ENCODE peak calls at places on chromosomes 1 and 21, in five cellular contexts. G is NB4, W is neural crest cell, U is heart right ventricle, I is vagina. N is an unnamed sample.
A peak's percentile ranks its signal among the peaks of the same experiment; 100 is the strongest.

GRCh38 chr1:10507111-10507879 is 32.5 kb downstream of the PEX14 start:
- DNase-seq in G (peak; percentile 92), W (peak; percentile 48), U (peak; percentile 49), I (no peak), N (peak; percentile 77)

GRCh38 chr1:232226197-232226681 is 403.7 kb downstream of the SIPA1L2 start:
- DNase-seq in G (peak; percentile 43), W (no peak), U (no peak), I (no peak), N (no peak)

GRCh38 chr1:115677172-115677542 is 35.4 kb downstream of the VANGL1 start:
- DNase-seq in G (peak; percentile 37), W (peak; percentile 4), U (no peak), I (no peak), N (peak; percentile 44)

GRCh38 chr1:218851601-218852000 is 322.1 kb upstream of the LYPLAL1 start:
- DNase-seq in G (no peak), W (no peak), U (no peak), I (no peak), N (no peak)

GRCh38 chr1:116503535-116504307 is 67.1 kb downstream of the CD58 start:
- DNase-seq in G (peak; percentile 74), W (no peak), U (peak; percentile 44), I (peak; percentile 77), N (peak; percentile 28)

GRCh38 chr1:204744102-204744501 is 58.6 kb upstream of the LRRN2 start:
- DNase-seq in G (no peak), W (no peak), U (no peak), I (no peak), N (no peak)

GRCh38 chr1:54326577-54327385 is 79.4 kb downstream of the SSBP3 start:
- DNase-seq in G (no peak), W (no peak), U (no peak), I (no peak), N (no peak)

GRCh38 chr1:110155878-110156522 is 5.7 kb downstream of the SLC6A17 start:
- DNase-seq in G (peak; percentile 65), W (peak; percentile 71), U (peak; percentile 73), I (no peak), N (peak; percentile 62)

GRCh38 chr1:36443297-36443696 is 7.0 kb downstream of the OSCP1 start:
- DNase-seq in G (no peak), W (no peak), U (no peak), I (no peak), N (no peak)

GRCh38 chr1:108533351-108534083 is 26.4 kb upstream of the EEIG2 start:
- DNase-seq in G (no peak), W (no peak), U (no peak), I (no peak), N (peak; percentile 15)

GRCh38 chr1:216600730-216601426 is 122.4 kb downstream of the ESRRG start:
- DNase-seq in G (no peak), W (peak; percentile 67), U (peak; percentile 81), I (peak; percentile 89), N (no peak)

GRCh38 chr1:153343811-153344717 is 4.6 kb downstream of the PGLYRP4 start:
- DNase-seq in G (no peak), W (no peak), U (no peak), I (peak; percentile 64), N (peak; percentile 35)

GRCh38 chr21:38814126-38815059 is 8.7 kb downstream of the ETS2 start:
- DNase-seq in G (no peak), W (no peak), U (no peak), I (no peak), N (no peak)

GRCh38 chr1:221923921-221924598 is 182.2 kb upstream of the DUSP10 start:
- DNase-seq in G (no peak), W (no peak), U (no peak), I (no peak), N (no peak)

GRCh38 chr21:32278068-32278467 is 781 bp downstream of the MIS18A start:
- DNase-seq in G (peak; percentile 62), W (no peak), U (no peak), I (no peak), N (peak; percentile 60)

GRCh38 chr1:192489046-192489445 is 86.5 kb upstream of the RGS1 start:
- DNase-seq in G (no peak), W (no peak), U (no peak), I (no peak), N (no peak)

GRCh38 chr21:26804895-26805609 is 40.2 kb downstream of the ADAMTS1 start:
- DNase-seq in G (no peak), W (no peak), U (no peak), I (no peak), N (no peak)

GRCh38 chr1:115705085-115706008 is 63.2 kb downstream of the CASQ2 start:
- DNase-seq in G (no peak), W (no peak), U (no peak), I (no peak), N (no peak)

GRCh38 chr1:8984990-8985389 is 39.3 kb downstream of the CA6 start:
- DNase-seq in G (no peak), W (no peak), U (no peak), I (no peak), N (no peak)